ENCODE peak calls at places on chromosomes 5 and 9, in four cellular contexts. S is heart left ventricle, O is left ventricle myocardium inferior, Q is fibroblast of lung. I is an unnamed sample.

GRCh38 chr5:111197523-111197922 is 26.7 kb upstream of the CAMK4 start:
- DNase-seq in S (no peak), O (no peak), Q (peak; percentile 1), I (peak; percentile 24)

GRCh38 chr9:21744874-21745273 is 57.6 kb upstream of the MTAP start:
- DNase-seq in Q (peak; percentile 14), O (no peak), S (no peak), I (no peak)

GRCh38 chr9:84305452-84306131 is 35.0 kb downstream of the SLC28A3 start:
- DNase-seq in Q (peak; percentile 7), S (no peak), O (no peak), I (no peak)

GRCh38 chr5:6260846-6261245 is 117.5 kb downstream of the MED10 start:
- DNase-seq in O (no peak), Q (no peak), S (no peak), I (no peak)

GRCh38 chr5:57082441-57083067 is 91.3 kb upstream of the GPBP1 start:
- DNase-seq in S (no peak), Q (no peak), O (no peak), I (no peak)

GRCh38 chr5:140882591-140882899 is 621 bp downstream of the PCDHA13 start:
- DNase-seq in S (no peak), O (no peak), Q (no peak), I (no peak)

GRCh38 chr5:65769539-65769938 is 47.5 kb downstream of the NLN start:
- DNase-seq in S (no peak), O (no peak), Q (peak; percentile 97), I (no peak)

GRCh38 chr9:115614931-115615401 is 497.0 kb upstream of the TNC start:
- DNase-seq in O (no peak), Q (peak; percentile 48), S (no peak), I (no peak)

GRCh38 chr9:131654857-131655577 is 84.9 kb downstream of the RAPGEF1 start:
- DNase-seq in Q (no peak), O (no peak), S (no peak), I (no peak)

GRCh38 chr5:153659337-153659736 is 168.9 kb downstream of the GRIA1 start:
- DNase-seq in O (no peak), S (no peak), Q (peak; percentile 93), I (no peak)

GRCh38 chr5:9249231-9249630 is 296.6 kb downstream of the SEMA5A start:
- DNase-seq in Q (no peak), O (no peak), S (no peak), I (no peak)

GRCh38 chr5:2895876-2896275 is 144.4 kb upstream of the IRX2 start:
- DNase-seq in Q (no peak), S (no peak), O (no peak), I (no peak)

GRCh38 chr5:127957183-127957582 is 126.4 kb upstream of the SLC12A2 start:
- DNase-seq in Q (peak; percentile 72), S (peak; percentile 74), O (peak; percentile 41), I (peak; percentile 36)

GRCh38 chr5:82802954-82803353 is 274.2 kb downstream of the TMEM167A start:
- DNase-seq in O (no peak), Q (no peak), S (no peak), I (no peak)

GRCh38 chr5:34876275-34876674 is 37.3 kb downstream of the TTC23L start:
- DNase-seq in Q (no peak), O (no peak), S (no peak), I (no peak)

GRCh38 chr5:171907731-171908343 is 98.6 kb downstream of the FBXW11 start:
- DNase-seq in O (no peak), Q (peak; percentile 50), S (no peak), I (peak; percentile 51)

GRCh38 chr9:115115117-115115880 is 2.7 kb downstream of the TNC start:
- DNase-seq in Q (peak; percentile 74), S (no peak), O (no peak), I (no peak)

GRCh38 chr5:78495800-78496199 is 135.4 kb downstream of the SCAMP1 start:
- DNase-seq in Q (peak; percentile 54), S (no peak), O (no peak), I (no peak)

GRCh38 chr5:147391781-147392180 is 118.1 kb downstream of the DPYSL3 start:
- DNase-seq in O (no peak), S (no peak), Q (peak; percentile 91), I (peak; percentile 43)

GRCh38 chr9:126564128-126564527 is 49.6 kb upstream of the LMX1B start:
- DNase-seq in S (peak; percentile 31), O (no peak), Q (no peak), I (no peak)

GRCh38 chr9:108468364-108468763 is 387.4 kb downstream of the ACTL7B start:
- DNase-seq in Q (peak; percentile 20), O (no peak), S (no peak), I (no peak)

GRCh38 chr5:62587737-62588136 is 9.1 kb downstream of the LRRC70 start:
- DNase-seq in O (no peak), S (no peak), Q (no peak), I (no peak)

GRCh38 chr5:15105799-15106393 is 234.3 kb upstream of the ANKH start:
- DNase-seq in Q (peak; percentile 28), S (no peak), O (no peak), I (peak; percentile 16)

GRCh38 chr9:8802242-8802641 is 1002.7 kb upstream of the DMAC1 start:
- DNase-seq in S (no peak), O (no peak), Q (no peak), I (no peak)

GRCh38 chr9:132309056-132309455 is 45.7 kb downstream of the SETX start:
- DNase-seq in O (no peak), S (no peak), Q (no peak), I (no peak)

GRCh38 chr9:114033397-114034103 is 44.5 kb downstream of the AMBP start:
- DNase-seq in Q (peak; percentile 8), S (no peak), O (no peak), I (peak; percentile 44)

GRCh38 chr5:126422994-126423788 is at the start of gene GRAMD2B:
- DNase-seq in S (peak; percentile 92), Q (peak; percentile 94), O (peak; percentile 85), I (peak; percentile 90)

GRCh38 chr9:131454028-131454427 is 48.7 kb upstream of the POMT1 start:
- DNase-seq in S (no peak), Q (no peak), O (no peak), I (no peak)

GRCh38 chr5:145936401-145937131 is at the start of gene SH3RF2:
- DNase-seq in S (peak; percentile 67), O (peak; percentile 30), Q (peak; percentile 91), I (no peak)

GRCh38 chr5:179731791-179732411 is 721 bp upstream of the MAML1 start:
- DNase-seq in O (peak; percentile 21), S (no peak), Q (peak; percentile 82), I (peak; percentile 31)

GRCh38 chr5:1336749-1337489 is 8.0 kb downstream of the CLPTM1L start:
- DNase-seq in Q (no peak), O (no peak), S (peak; percentile 48), I (no peak)

GRCh38 chr5:64635056-64635686 is 55.1 kb upstream of the SHISAL2B start:
- DNase-seq in O (no peak), Q (peak; percentile 12), S (no peak), I (no peak)

GRCh38 chr9:71704806-71705205 is 63.5 kb downstream of the CEMIP2 start:
- DNase-seq in Q (peak; percentile 48), S (no peak), O (no peak), I (no peak)

GRCh38 chr9:21018177-21018576 is 13.3 kb downstream of the HACD4 start:
- DNase-seq in Q (no peak), S (no peak), O (no peak), I (no peak)

GRCh38 chr5:150672237-150672883 is 11.3 kb downstream of the MYOZ3 start:
- DNase-seq in O (peak; percentile 44), S (peak; percentile 75), Q (peak; percentile 52), I (peak; percentile 50)

GRCh38 chr9:100505564-100506159 is 32.7 kb downstream of the TMEFF1 start:
- DNase-seq in S (peak; percentile 75), O (peak; percentile 51), Q (peak; percentile 53), I (peak; percentile 16)

DNA sequence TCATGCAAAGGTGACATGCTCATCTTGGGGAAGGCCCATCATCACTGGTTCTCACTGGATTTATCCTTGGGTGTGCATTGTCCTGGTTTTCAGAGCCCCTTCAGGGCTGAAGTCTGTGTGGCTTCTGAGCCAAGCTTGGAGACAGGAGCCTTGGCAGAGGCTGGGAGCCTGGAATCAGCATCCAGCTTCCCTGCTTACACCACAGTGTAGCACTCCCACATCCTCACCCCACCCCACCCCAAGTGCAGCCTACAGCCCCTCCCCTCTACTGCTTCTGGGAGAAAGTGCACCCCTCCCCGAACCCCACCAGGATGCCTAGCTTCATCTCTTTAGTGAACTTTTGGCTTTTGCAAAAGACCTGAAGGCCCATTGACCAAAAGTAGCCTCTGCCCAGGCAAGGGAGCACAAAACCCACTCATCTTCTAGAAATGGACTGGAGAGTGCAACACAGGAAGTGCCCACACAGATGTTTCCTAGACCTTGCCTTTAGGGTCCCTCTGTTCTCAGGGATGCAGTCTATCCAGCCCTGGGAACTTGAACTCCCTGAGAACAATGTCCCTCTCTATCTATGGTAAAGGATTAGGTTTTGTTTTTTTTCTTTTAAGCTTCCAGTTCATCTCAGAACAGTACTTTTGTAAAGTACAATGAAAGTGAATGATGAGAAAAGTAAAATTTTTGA is 189.7 kb downstream of the PALM2AKAP2 start:
- DNase-seq in O (no peak), S (no peak), Q (no peak), I (peak; percentile 34)
- H3K4me1 ChIP-seq in O (peaks cover 60% of the 10 kb centered on the region), S (no peaks in the 10 kb centered on the region), Q (peaks cover 7% of the 10 kb centered on the region), I (no peaks in the 10 kb centered on the region)

DNA sequence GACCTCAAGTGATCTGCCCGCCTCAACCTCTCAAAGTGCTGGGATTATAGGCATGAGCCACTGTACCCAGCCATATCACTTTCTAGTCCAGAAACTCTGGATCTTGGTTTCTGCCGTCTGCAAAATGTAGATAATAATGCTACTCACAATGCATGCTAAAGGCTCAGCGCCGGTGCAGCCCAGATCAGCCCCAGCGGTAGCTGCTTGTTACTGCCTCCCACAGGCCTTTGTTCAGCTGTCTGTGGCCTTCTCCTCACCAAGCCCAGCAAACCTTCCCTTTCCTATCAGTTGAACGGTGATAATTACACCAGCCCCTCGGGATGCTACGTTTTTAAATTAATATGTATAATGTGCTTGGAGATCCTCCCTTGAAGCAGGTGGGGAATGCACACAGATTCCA is 26.2 kb upstream of the MSX2 start:
- DNase-seq in S (no peak), Q (no peak), O (no peak), I (no peak)
- TF ChIP-seq CTCF in S (no peak), Q (no peak), O (no peak), I (no peak)

GRCh38 chr9:120761011-120761410 is 32.2 kb downstream of the FBXW2 start:
- DNase-seq in O (no peak), Q (peak; percentile 15), S (no peak), I (no peak)
- H3K36me3 ChIP-seq in O (peaks cover 56% of the 10 kb centered on the region), Q (peaks cover 9% of the 10 kb centered on the region), S (peaks cover 10% of the 10 kb centered on the region), I (no peaks in the 10 kb centered on the region)

GRCh38 chr9:136329211-136329627 is 1.9 kb downstream of the GPSM1 start:
- DNase-seq in Q (no peak), S (peak; percentile 58), O (no peak), I (no peak)

GRCh38 chr9:136327313-136327971 is at the start of gene GPSM1:
- DNase-seq in O (peak; percentile 70), Q (peak; percentile 56), S (peak; percentile 85), I (peak; percentile 65)

GRCh38 chr9:136329636-136330405 is 2.5 kb downstream of the GPSM1 start:
- DNase-seq in S (peak; percentile 62), O (no peak), Q (no peak), I (no peak)

GRCh38 chr9:136328011-136328621 is 777 bp downstream of the GPSM1 start:
- DNase-seq in S (peak; percentile 66), O (no peak), Q (no peak), I (no peak)

GRCh38 chr9:136328622-136329041 is 1.3 kb downstream of the GPSM1 start:
- DNase-seq in O (no peak), S (peak; percentile 58), Q (peak; percentile 55), I (no peak)
- H3K4me1 ChIP-seq in O (peaks cover 62% of the 10 kb centered on the region), S (peaks cover 19% of the 10 kb centered on the region), Q (peaks cover 27% of the 10 kb centered on the region), I (no peaks in the 10 kb centered on the region)

GRCh38 chr9:128285033-128285784 is 9.1 kb downstream of the SWI5 start:
- DNase-seq in S (no peak), O (no peak), Q (no peak), I (no peak)
- TF ChIP-seq CTCF in S (no peak), O (no peak), Q (no peak), I (no peak)

I was measured in uterus.